ENCODE peak calls at places on chromosomes 6 and 20, in eight cellular contexts. V is bronchial epithelial cell; M is activated gamma-delta T cell treated with Interleukin-2 at 50 U/mL for 16 hours; G is esophagus squamous epithelium; C is stimulated activated CD4-positive, alpha-beta T cell treated with anti-CD3 and anti-CD28 coated beads, Interleukin-2, amount 100 ng/mL, for 48 hours; N is cardiac fibroblast; E is HEK293T; T is transverse colon. P is an unnamed sample.

GRCh38 chr6:14811760-14812428 is 434.0 kb upstream of the JARID2 start:
- DNase-seq in G (no peak), M (no peak), V (peak; percentile 37), E (no peak), T (no peak), C (no peak), N (peak; percentile 83), P (no peak)

GRCh38 chr20:32528291-32528891 is 56.7 kb downstream of the NOL4L start:
- DNase-seq in E (no peak), V (no peak), C (no peak), N (no peak), T (no peak), M (no peak), G (no peak), P (no peak)

GRCh38 chr6:125809771-125810315 is 19.1 kb downstream of the NCOA7 start:
- DNase-seq in T (no peak), C (no peak), M (no peak), G (no peak), N (no peak), E (no peak), V (no peak), P (no peak)

GRCh38 chr6:154721460-154721859 is 11.8 kb upstream of the SCAF8 start:
- DNase-seq in N (peak; percentile 34), E (no peak), V (peak; percentile 65), G (no peak), C (no peak), M (no peak), T (no peak), P (no peak)

GRCh38 chr20:49478754-49479689 is 3.4 kb downstream of the KCNB1 start:
- DNase-seq in T (no peak), N (no peak), M (no peak), G (no peak), V (peak; percentile 6), E (no peak), C (no peak), P (no peak)

GRCh38 chr20:2357114-2357513 is 23.6 kb upstream of the TGM6 start:
- DNase-seq in C (no peak), G (no peak), N (no peak), M (no peak), E (no peak), V (peak; percentile 88), T (no peak), P (no peak)

GRCh38 chr6:132820629-132821381 is 6.4 kb downstream of the RPS12 start:
- DNase-seq in V (no peak), M (no peak), T (no peak), N (no peak), G (no peak), C (no peak), E (no peak), P (no peak)

GRCh38 chr6:41430875-41431274 is 95.5 kb downstream of the NCR2 start:
- DNase-seq in E (no peak), V (peak; percentile 67), M (no peak), G (no peak), C (no peak), T (no peak), N (peak; percentile 29), P (no peak)

GRCh38 chr6:105611606-105612005 is 208.7 kb upstream of the PREP start:
- DNase-seq in T (no peak), C (no peak), V (peak; percentile 59), M (no peak), G (no peak), N (no peak), E (no peak), P (no peak)

GRCh38 chr20:6651016-6651415 is 116.5 kb upstream of the BMP2 start:
- DNase-seq in N (peak; percentile 26), M (no peak), C (no peak), V (peak; percentile 91), T (peak; percentile 28), G (no peak), E (no peak), P (no peak)

GRCh38 chr20:49276201-49276894 is 1.5 kb downstream of the ZNFX1 start:
- DNase-seq in N (peak; percentile 66), T (peak; percentile 14), E (no peak), M (peak; percentile 45), C (no peak), G (no peak), V (peak; percentile 85), P (peak; percentile 23)

GRCh38 chr6:19997104-19997503 is 159.9 kb downstream of the ID4 start:
- DNase-seq in G (no peak), C (no peak), M (no peak), T (no peak), E (no peak), V (no peak), N (no peak), P (no peak)

GRCh38 chr6:159915397-159915796 is 24.6 kb downstream of the MAS1 start:
- DNase-seq in C (no peak), E (no peak), G (no peak), M (no peak), N (no peak), V (peak; percentile 96), T (no peak), P (no peak)

GRCh38 chr6:34673079-34673478 is 23.5 kb downstream of the ILRUN start:
- DNase-seq in T (no peak), N (no peak), G (no peak), E (no peak), V (no peak), C (no peak), M (no peak), P (no peak)

GRCh38 chr20:5553194-5553815 is 196.9 kb upstream of the SHLD1 start:
- DNase-seq in M (no peak), G (no peak), T (no peak), V (no peak), C (no peak), E (no peak), N (no peak), P (no peak)

GRCh38 chr6:14924126-14925024 is 321.5 kb upstream of the JARID2 start:
- DNase-seq in T (no peak), G (no peak), C (no peak), M (no peak), N (no peak), V (no peak), E (no peak), P (no peak)

GRCh38 chr20:17957505-17958325 is 10.9 kb downstream of the SNX5 start:
- DNase-seq in M (no peak), G (no peak), T (no peak), V (no peak), E (no peak), C (no peak), N (no peak), P (no peak)

GRCh38 chr6:101392561-101393230 is 812 bp upstream of the GRIK2 start:
- DNase-seq in M (no peak), T (no peak), N (no peak), E (peak; percentile 12), V (no peak), C (no peak), G (no peak), P (no peak)

GRCh38 chr6:105357147-105357546 is 45.7 kb downstream of the PREP start:
- DNase-seq in M (no peak), C (no peak), G (no peak), E (no peak), V (no peak), N (no peak), T (no peak), P (no peak)

GRCh38 chr20:1900321-1900791 is 5.1 kb downstream of the SIRPA start:
- DNase-seq in M (no peak), T (peak; percentile 33), N (peak; percentile 84), V (peak; percentile 66), G (no peak), C (no peak), E (peak; percentile 81), P (no peak)